ENCODE peak calls at places on chromosomes 4 and X, in six cellular contexts. One of them, this sample, is unnamed.

GRCh38 chr4:42786350-42787070 is 106.0 kb upstream of the GRXCR1 start:
- DNase-seq in glutamatergic neuron: peak; percentile 19
- DNase-seq in hippocampal formation: no peak
- DNase-seq in activated CD4-positive, alpha-beta T cell treated with anti-CD3 and anti-CD28 coated beads, Interleukin-2, amount 10 ng/mL, durations not matched to agents 7 days and 5 days: no peak
- DNase-seq in hepatocyte: no peak
- DNase-seq in T-helper 1 cell: no peak
- DNase-seq in this sample: no peak

GRCh38 chr4:128707864-128708263 is 101.6 kb upstream of the JADE1 start:
- DNase-seq in glutamatergic neuron: no peak
- DNase-seq in hippocampal formation: no peak
- DNase-seq in activated CD4-positive, alpha-beta T cell treated with anti-CD3 and anti-CD28 coated beads, Interleukin-2, amount 10 ng/mL, durations not matched to agents 7 days and 5 days: no peak
- DNase-seq in hepatocyte: no peak
- DNase-seq in T-helper 1 cell: no peak
- DNase-seq in this sample: no peak

GRCh38 chrX:13265549-13266132 is 54.2 kb downstream of the ATXN3L start:
- DNase-seq in glutamatergic neuron: no peak
- DNase-seq in hippocampal formation: no peak
- DNase-seq in activated CD4-positive, alpha-beta T cell treated with anti-CD3 and anti-CD28 coated beads, Interleukin-2, amount 10 ng/mL, durations not matched to agents 7 days and 5 days: no peak
- DNase-seq in hepatocyte: peak; percentile 22
- DNase-seq in T-helper 1 cell: no peak
- DNase-seq in this sample: no peak

GRCh38 chr4:104494161-104494560 is 533 bp downstream of the CXXC4 start:
- DNase-seq in glutamatergic neuron: no peak
- DNase-seq in hippocampal formation: no peak
- DNase-seq in activated CD4-positive, alpha-beta T cell treated with anti-CD3 and anti-CD28 coated beads, Interleukin-2, amount 10 ng/mL, durations not matched to agents 7 days and 5 days: no peak
- DNase-seq in hepatocyte: no peak
- DNase-seq in T-helper 1 cell: no peak
- DNase-seq in this sample: no peak

GRCh38 chr4:98603683-98604573 is 54.5 kb downstream of the TSPAN5 start:
- DNase-seq in glutamatergic neuron: no peak
- DNase-seq in hippocampal formation: no peak
- DNase-seq in activated CD4-positive, alpha-beta T cell treated with anti-CD3 and anti-CD28 coated beads, Interleukin-2, amount 10 ng/mL, durations not matched to agents 7 days and 5 days: no peak
- DNase-seq in hepatocyte: no peak
- DNase-seq in T-helper 1 cell: no peak
- DNase-seq in this sample: no peak

GRCh38 chr4:39664828-39665731 is 26.4 kb upstream of the SMIM14 start:
- DNase-seq in glutamatergic neuron: no peak
- DNase-seq in hippocampal formation: no peak
- DNase-seq in activated CD4-positive, alpha-beta T cell treated with anti-CD3 and anti-CD28 coated beads, Interleukin-2, amount 10 ng/mL, durations not matched to agents 7 days and 5 days: no peak
- DNase-seq in hepatocyte: peak; percentile 28
- DNase-seq in T-helper 1 cell: no peak
- DNase-seq in this sample: no peak

GRCh38 chr4:170610464-170610863 is 520.7 kb upstream of the AADAT start:
- DNase-seq in glutamatergic neuron: no peak
- DNase-seq in hippocampal formation: no peak
- DNase-seq in activated CD4-positive, alpha-beta T cell treated with anti-CD3 and anti-CD28 coated beads, Interleukin-2, amount 10 ng/mL, durations not matched to agents 7 days and 5 days: no peak
- DNase-seq in hepatocyte: no peak
- DNase-seq in T-helper 1 cell: no peak
- DNase-seq in this sample: no peak

GRCh38 chrX:21943460-21944135 is 3.1 kb downstream of the SMS start:
- DNase-seq in glutamatergic neuron: no peak
- DNase-seq in hippocampal formation: no peak
- DNase-seq in activated CD4-positive, alpha-beta T cell treated with anti-CD3 and anti-CD28 coated beads, Interleukin-2, amount 10 ng/mL, durations not matched to agents 7 days and 5 days: no peak
- DNase-seq in hepatocyte: no peak
- DNase-seq in T-helper 1 cell: no peak
- DNase-seq in this sample: no peak

GRCh38 chr4:112327950-112328349 is 30.8 kb downstream of the ALPK1 start:
- DNase-seq in glutamatergic neuron: no peak
- DNase-seq in hippocampal formation: no peak
- DNase-seq in activated CD4-positive, alpha-beta T cell treated with anti-CD3 and anti-CD28 coated beads, Interleukin-2, amount 10 ng/mL, durations not matched to agents 7 days and 5 days: peak; percentile 20
- DNase-seq in hepatocyte: peak; percentile 56
- DNase-seq in T-helper 1 cell: no peak
- DNase-seq in this sample: no peak